ENCODE peak calls at places on chromosomes 4 and X, in seven cellular contexts. F is sigmoid colon; D is fibroblast of lung; M is PC-3; A is IMR-90; G is H9; W is CD8-positive, alpha-beta T cell. U is an unnamed sample.
A peak's percentile ranks its signal among the peaks of the same experiment; 100 is the strongest.

GRCh38 chrX:123230798-123231197 is 46.7 kb downstream of the GRIA3 start:
- DNase-seq in F (no peak), D (no peak), M (no peak), A (no peak), G (no peak), W (no peak), U (no peak)

GRCh38 chr4:1572521-1572920 is 111.6 kb downstream of the FAM53A start:
- DNase-seq in F (peak; percentile 46), D (no peak), M (no peak), A (no peak), G (peak; percentile 74), W (no peak), U (no peak)

GRCh38 chrX:14095702-14096101 is 66.0 kb upstream of the GEMIN8 start:
- DNase-seq in F (no peak), D (peak; percentile 57), M (peak; percentile 78), A (peak; percentile 53), G (peak; percentile 50), W (peak; percentile 22), U (peak; percentile 7)

GRCh38 chr4:86451560-86452322 is 91.9 kb upstream of the MAPK10 start:
- DNase-seq in F (no peak), D (peak; percentile 34), M (peak; percentile 61), A (peak; percentile 30), G (no peak), W (no peak), U (no peak)

GRCh38 chr4:153486281-153487151 is 20.4 kb downstream of the TMEM131L start:
- DNase-seq in F (no peak), D (peak; percentile 70), M (peak; percentile 93), A (peak; percentile 91), G (peak; percentile 58), W (no peak), U (no peak)

GRCh38 chr4:22500831-22501714 is 14.8 kb downstream of the ADGRA3 start:
- DNase-seq in F (no peak), D (no peak), M (peak; percentile 84), A (peak; percentile 87), G (no peak), W (no peak), U (no peak)

GRCh38 chrX:373641-374471 is 12.9 kb downstream of the PPP2R3B start:
- DNase-seq in F (no peak), D (no peak), M (no peak), A (peak; percentile 27), G (peak; percentile 59), W (peak; percentile 26), U (no peak)

GRCh38 chrX:7132335-7133035 is 15.0 kb upstream of the STS start:
- DNase-seq in F (no peak), D (peak; percentile 65), M (peak; percentile 96), A (peak; percentile 73), G (peak; percentile 65), W (peak; percentile 26), U (no peak)

GRCh38 chrX:53403535-53403934 is 18.9 kb downstream of the SMC1A start:
- DNase-seq in F (no peak), D (no peak), M (no peak), A (no peak), G (no peak), W (no peak), U (no peak)

GRCh38 chrX:53395605-53396298 is 26.7 kb downstream of the SMC1A start:
- DNase-seq in F (no peak), D (no peak), M (no peak), A (no peak), G (no peak), W (no peak), U (no peak)

DNA sequence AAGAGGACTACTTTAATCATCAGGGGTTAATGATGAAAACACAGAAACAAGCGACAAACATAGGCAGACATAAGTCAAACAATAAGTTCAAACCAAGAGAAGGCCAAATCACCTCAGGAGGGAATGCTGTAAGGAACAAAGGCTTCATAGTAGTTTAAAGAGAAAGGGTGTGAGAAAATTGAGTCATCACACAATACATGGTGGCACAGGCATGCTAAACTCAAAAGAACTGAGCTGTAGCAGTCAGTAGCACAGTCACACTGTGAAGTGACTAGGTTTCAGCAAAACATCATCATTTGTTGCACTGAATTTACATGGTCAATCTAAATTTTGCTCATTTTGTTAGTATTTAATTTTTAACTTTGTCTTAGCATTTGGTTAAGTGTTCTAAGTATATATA is 24.2 kb downstream of the SMC1A start:
- DNase-seq in F (no peak), D (no peak), M (no peak), A (no peak), G (no peak), W (no peak), U (no peak)
- H3K27ac ChIP-seq in F (no peak overlapping the region), D (no peak overlapping the region), M (no peak overlapping the region), A (no peak overlapping the region), G (no peak overlapping the region), W (no peak overlapping the region), U (no peak overlapping the region)

DNA sequence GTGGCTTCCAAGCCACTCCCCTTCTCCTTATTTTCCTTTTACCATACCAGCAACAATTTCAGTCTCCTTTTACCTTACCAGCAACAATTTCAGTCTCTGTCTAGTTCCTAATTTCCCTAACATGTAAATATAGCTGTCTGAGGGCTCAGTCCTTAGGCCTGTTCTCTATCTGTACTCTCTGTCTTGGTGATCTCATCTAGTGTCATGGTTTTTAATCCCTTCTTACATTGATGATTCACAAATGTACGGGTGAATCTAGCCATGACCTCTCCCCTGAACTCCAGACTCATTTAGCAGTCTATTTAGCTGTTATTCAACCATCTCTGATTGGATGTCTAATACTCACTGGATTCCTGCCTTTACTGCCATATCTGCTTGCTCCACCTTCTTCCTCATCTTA is 7.2 kb downstream of the IL15 start:
- DNase-seq in F (no peak), D (peak; percentile 66), M (peak; percentile 92), A (peak; percentile 92), G (no peak), W (no peak), U (no peak)
- H3K4me1 ChIP-seq in F (no peaks in the 10 kb centered on the region), D (peaks cover 18% of the 10 kb centered on the region), M (peaks cover 40% of the 10 kb centered on the region), A (peaks cover 11% of the 10 kb centered on the region), G (no peaks in the 10 kb centered on the region), W (no peaks in the 10 kb centered on the region), U (no peaks in the 10 kb centered on the region)

GRCh38 chr4:127810551-127810950 is 28.4 kb downstream of the HSPA4L start:
- DNase-seq in F (no peak), D (no peak), M (no peak), A (no peak), G (no peak), W (no peak), U (no peak)

GRCh38 chr4:127809173-127809800 is 27.2 kb downstream of the HSPA4L start:
- DNase-seq in F (no peak), D (peak; percentile 47), M (no peak), A (peak; percentile 29), G (no peak), W (no peak), U (no peak)
- TF ChIP-seq CTCF in F (no peak), D (peak; percentile 32), M (no peak), A (peak; percentile 25), G (no peak), W (no peak), U (no peak)

GRCh38 chr4:3074078-3074845 is at the start of the genes HTT and HTT-AS:
- DNase-seq in F (peak; percentile 98), D (peak; percentile 94), M (peak; percentile 92), A (peak; percentile 91), G (peak; percentile 94), W (peak; percentile 95), U (peak; percentile 97)

GRCh38 chr4:3079694-3080123 is 5.2 kb downstream of the HTT start:
- DNase-seq in F (no peak), D (no peak), M (no peak), A (no peak), G (no peak), W (no peak), U (no peak)

GRCh38 chr4:3074846-3075651 is 568 bp downstream of the HTT start:
- DNase-seq in F (peak; percentile 73), D (peak; percentile 45), M (peak; percentile 23), A (peak; percentile 57), G (peak; percentile 83), W (peak; percentile 20), U (peak; percentile 43)

GRCh38 chr4:3075652-3075981 is 1.1 kb downstream of the HTT start:
- DNase-seq in F (no peak), D (no peak), M (no peak), A (no peak), G (no peak), W (no peak), U (no peak)

DNA sequence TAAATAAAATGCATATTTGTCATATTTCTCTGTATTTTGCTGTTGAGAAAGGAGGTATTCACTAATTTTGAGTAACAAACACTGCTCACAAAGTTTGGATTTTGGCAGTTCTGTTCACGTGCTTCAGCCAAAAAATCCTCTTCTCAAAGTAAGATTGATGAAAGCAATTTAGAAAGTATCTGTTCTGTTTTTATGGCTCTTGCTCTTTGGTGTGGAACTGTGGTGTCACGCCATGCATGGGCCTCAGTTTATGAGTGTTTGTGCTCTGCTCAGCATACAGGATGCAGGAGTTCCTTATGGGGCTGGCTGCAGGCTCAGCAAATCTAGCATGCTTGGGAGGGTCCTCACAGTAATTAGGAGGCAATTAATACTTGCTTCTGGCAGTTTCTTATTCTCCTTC is 3.3 kb downstream of the HTT start:
- DNase-seq in F (no peak), D (no peak), M (no peak), A (no peak), G (no peak), W (no peak), U (no peak)
- H3K27ac ChIP-seq in F (no peak overlapping the region), D (no peak overlapping the region), M (no peak overlapping the region), A (no peak overlapping the region), G (no peak overlapping the region), W (no peak overlapping the region), U (no peak overlapping the region)

DNA sequence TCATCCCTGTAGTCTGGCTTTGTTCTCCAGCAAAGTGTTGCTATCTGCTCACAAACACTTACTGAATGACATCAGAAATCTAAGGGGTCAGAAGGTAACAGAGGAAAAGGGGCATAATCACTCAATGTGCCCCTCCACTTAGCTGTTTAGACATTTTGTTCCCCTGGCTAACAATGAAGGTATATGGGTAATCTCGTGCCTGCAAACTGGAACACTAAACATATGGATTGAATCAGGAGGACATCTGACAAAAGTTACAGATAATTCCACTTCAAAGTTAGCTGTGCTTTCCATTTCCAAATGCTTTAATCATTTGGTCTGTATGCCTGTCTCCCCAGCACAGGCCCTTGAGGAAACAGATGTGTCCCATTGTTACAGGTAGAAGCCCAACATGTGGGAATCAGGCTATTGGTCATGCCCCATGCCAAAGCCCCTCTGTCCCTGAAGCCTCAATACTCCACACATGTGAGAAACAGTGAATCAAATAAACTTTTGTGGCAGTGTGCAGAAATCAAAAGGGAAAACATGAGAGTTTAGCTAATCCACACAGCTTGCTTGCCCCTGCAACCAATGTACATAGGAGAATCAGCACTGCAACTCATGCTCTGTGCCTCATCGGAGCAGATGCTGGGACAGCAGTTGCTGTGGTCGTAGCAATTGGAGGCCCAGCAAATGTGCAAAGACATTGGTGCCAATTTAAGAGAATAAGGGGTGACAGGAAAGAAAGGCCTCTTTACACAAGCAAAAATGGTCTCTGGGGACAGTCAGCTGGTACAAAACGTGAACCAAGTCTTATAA is 111.7 kb downstream of the RNF150 start:
- DNase-seq in F (no peak), D (no peak), M (no peak), A (no peak), G (no peak), W (no peak), U (no peak)
- H3K4me1 ChIP-seq in F (no peaks in the 10 kb centered on the region), D (peaks cover 6% of the 10 kb centered on the region), M (no peaks in the 10 kb centered on the region), A (peaks cover 2% of the 10 kb centered on the region), G (no peaks in the 10 kb centered on the region), W (no peaks in the 10 kb centered on the region), U (peaks cover 26% of the 10 kb centered on the region)

GRCh38 chrX:36963069-36963808 is 44.9 kb upstream of the FAM47C start:
- DNase-seq in F (no peak), D (no peak), M (no peak), A (no peak), G (peak; percentile 53), W (no peak), U (no peak)
- TF ChIP-seq CTCF in F (no peak), D (no peak), M (no peak), A (no peak), G (peak; percentile 27), W (no peak), U (no peak)

GRCh38 chrX:31272472-31272775 is 200.6 kb upstream of the FTHL17 start:
- DNase-seq in F (no peak), D (no peak), M (no peak), A (no peak), G (no peak), W (no peak), U (no peak)
- H3K27ac ChIP-seq in F (no peak overlapping the region), D (no peak overlapping the region), M (no peak overlapping the region), A (no peak overlapping the region), G (no peak overlapping the region), W (no peak overlapping the region), U (no peak overlapping the region)

U was measured in psoas muscle.